ENCODE peak calls at places on chromosomes 7 and 10, in four cellular contexts. C, Y, H and V are unnamed samples.

GRCh38 chr10:62172465-62172864 is 96.2 kb downstream of the RTKN2 start:
- DNase-seq in C (no peak), Y (no peak), H (no peak), V (no peak)

GRCh38 chr10:119535310-119535709 is 7.2 kb downstream of the RGS10 start:
- DNase-seq in C (no peak), Y (peak), H (no peak), V (no peak)

GRCh38 chr10:298033-298432 is 162.8 kb downstream of the ZMYND11 start:
- DNase-seq in C (no peak), Y (no peak), H (no peak), V (no peak)

GRCh38 chr7:69599211-69599878 is 1.1 kb downstream of the AUTS2 start:
- DNase-seq in C (peak), Y (no peak), H (no peak), V (peak)

GRCh38 chr10:29663718-29664117 is 28.9 kb upstream of the SVIL start:
- DNase-seq in C (no peak), Y (no peak), H (no peak), V (no peak)

GRCh38 chr10:25017247-25017590 is 807 bp downstream of the THNSL1 start:
- DNase-seq in C (no peak), Y (no peak), H (peak), V (peak)

GRCh38 chr7:33040803-33041516 is 21.6 kb downstream of the NT5C3A start:
- DNase-seq in C (peak), Y (peak), H (peak), V (peak)

GRCh38 chr7:44286618-44287487 is 38.5 kb downstream of the CAMK2B start:
- DNase-seq in C (no peak), Y (no peak), H (no peak), V (no peak)

GRCh38 chr7:37921340-37921805 is 933 bp downstream of the EPDR1 start:
- DNase-seq in C (peak), Y (no peak), H (no peak), V (peak)

GRCh38 chr7:136555933-136556332 is 312.5 kb upstream of the CHRM2 start:
- DNase-seq in C (no peak), Y (no peak), H (no peak), V (no peak)

GRCh38 chr10:1631282-1631681 is 106.0 kb downstream of the ADARB2 start:
- DNase-seq in C (no peak), Y (no peak), H (no peak), V (no peak)

GRCh38 chr7:69568266-69568665 is 30.0 kb upstream of the AUTS2 start:
- DNase-seq in C (no peak), Y (no peak), H (no peak), V (no peak)

GRCh38 chr10:96606946-96607345 is 20.1 kb upstream of the TM9SF3 start:
- DNase-seq in C (no peak), Y (no peak), H (no peak), V (no peak)

GRCh38 chr7:99975782-99976521 is at the start of gene AZGP1:
- DNase-seq in C (no peak), Y (no peak), H (no peak), V (no peak)

GRCh38 chr10:46268076-46268881 is 18.5 kb upstream of the ANTXRL start:
- DNase-seq in C (peak), Y (no peak), H (peak), V (peak)

GRCh38 chr7:125516194-125516593 is 586.6 kb upstream of the POT1 start:
- DNase-seq in C (no peak), Y (no peak), H (no peak), V (no peak)

GRCh38 chr10:95245425-95246055 is 45.3 kb downstream of the PDLIM1 start:
- DNase-seq in C (peak), Y (no peak), H (no peak), V (peak)

GRCh38 chr7:13457790-13458189 is 531.7 kb downstream of the ETV1 start:
- DNase-seq in C (no peak), Y (no peak), H (no peak), V (no peak)

GRCh38 chr7:100911484-100911883 is 15.8 kb upstream of the ACHE start:
- DNase-seq in C (no peak), Y (no peak), H (no peak), V (no peak)

GRCh38 chr7:87458148-87458547 is 17.3 kb downstream of the ABCB4 start:
- DNase-seq in C (no peak), Y (no peak), H (no peak), V (no peak)

GRCh38 chr7:41763626-41764025 is 60.7 kb upstream of the INHBA start:
- DNase-seq in C (no peak), Y (no peak), H (no peak), V (no peak)

GRCh38 chr7:77877800-77878199 is 79.2 kb downstream of the PHTF2 start:
- DNase-seq in C (no peak), Y (peak), H (no peak), V (no peak)

GRCh38 chr10:70578371-70578947 is 24.1 kb downstream of the PRF1 start:
- DNase-seq in C (peak), Y (peak), H (peak), V (peak)

GRCh38 chr7:16660702-16661464 is 14.9 kb downstream of the BZW2 start:
- DNase-seq in C (no peak), Y (peak), H (no peak), V (no peak)

GRCh38 chr7:2495402-2496309 is 19.5 kb upstream of the GRIFIN start:
- DNase-seq in C (no peak), Y (no peak), H (no peak), V (no peak)

GRCh38 chr7:7569615-7570014 is 2.9 kb downstream of the MIOS start:
- DNase-seq in C (peak), Y (no peak), H (no peak), V (no peak)

GRCh38 chr10:86708783-86709778 is 40.8 kb downstream of the LDB3 start:
- DNase-seq in C (no peak), Y (no peak), H (no peak), V (no peak)

GRCh38 chr7:64300641-64301405 is 12.9 kb upstream of the ZNF736 start:
- DNase-seq in C (no peak), Y (no peak), H (no peak), V (no peak)

GRCh38 chr7:124652237-124652636 is 113.4 kb downstream of the GPR37 start:
- DNase-seq in C (no peak), Y (peak), H (no peak), V (no peak)

GRCh38 chr10:114045071-114045737 is 1.5 kb downstream of the ADRB1 start:
- DNase-seq in C (peak), Y (no peak), H (no peak), V (peak)

GRCh38 chr7:157397751-157398691 is 61.2 kb downstream of the DNAJB6 start:
- DNase-seq in C (no peak), Y (peak), H (no peak), V (no peak)

GRCh38 chr7:14286036-14286435 is 296.6 kb upstream of the ETV1 start:
- DNase-seq in C (no peak), Y (no peak), H (no peak), V (no peak)

GRCh38 chr7:23247602-23248335 is 1.2 kb downstream of the GPNMB start:
- DNase-seq in C (peak), Y (no peak), H (no peak), V (peak)

GRCh38 chr7:143284591-143285453 is at the start of gene TMEM139:
- DNase-seq in C (no peak), Y (no peak), H (no peak), V (no peak)

GRCh38 chr10:132297521-132297920 is 10.2 kb downstream of the STK32C start:
- DNase-seq in C (no peak), Y (no peak), H (no peak), V (no peak)

GRCh38 chr7:1091019-1091643 is 3.2 kb downstream of the GPER1 start:
- DNase-seq in C (no peak), Y (peak), H (no peak), V (no peak)

DNA sequence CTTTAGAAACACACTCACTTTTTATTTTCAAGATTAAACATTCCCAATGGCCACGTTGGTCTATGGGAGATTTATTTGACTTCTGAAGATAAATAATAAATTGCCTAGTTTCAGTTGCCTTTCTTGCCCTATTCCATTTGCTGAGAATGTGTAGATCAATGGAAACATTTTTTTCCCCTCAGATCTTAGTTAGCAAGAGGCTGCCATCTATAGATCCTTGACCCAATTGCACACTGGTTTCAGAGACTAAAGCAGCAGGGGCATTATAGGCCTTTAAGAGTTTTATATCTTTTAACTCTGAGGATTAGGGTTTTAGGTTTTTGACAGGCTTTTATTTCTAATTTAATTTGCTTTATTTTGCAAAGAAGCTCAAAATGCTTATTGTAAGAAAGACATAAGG is 163.2 kb upstream of the GPR26 start:
- DNase-seq in C (peak), Y (no peak), H (no peak), V (peak)
- TF ChIP-seq CTCF in C (no peak), Y (no peak), H (no peak), V (peak)

GRCh38 chr10:81414038-81414437 is 461.0 kb upstream of the NRG3 start:
- DNase-seq in C (no peak), Y (no peak), H (no peak), V (no peak)
- TF ChIP-seq CTCF in C (no peak), Y (no peak), H (no peak), V (no peak)

GRCh38 chr10:104138131-104138530 is 16.2 kb downstream of the SFR1 start:
- DNase-seq in C (no peak), Y (no peak), H (no peak), V (no peak)

GRCh38 chr10:104142081-104142480 is 20.1 kb downstream of the SFR1 start:
- DNase-seq in C (no peak), Y (no peak), H (no peak), V (no peak)

GRCh38 chr10:104143829-104144228 is 21.9 kb downstream of the SFR1 start:
- DNase-seq in C (no peak), Y (no peak), H (no peak), V (no peak)

DNA sequence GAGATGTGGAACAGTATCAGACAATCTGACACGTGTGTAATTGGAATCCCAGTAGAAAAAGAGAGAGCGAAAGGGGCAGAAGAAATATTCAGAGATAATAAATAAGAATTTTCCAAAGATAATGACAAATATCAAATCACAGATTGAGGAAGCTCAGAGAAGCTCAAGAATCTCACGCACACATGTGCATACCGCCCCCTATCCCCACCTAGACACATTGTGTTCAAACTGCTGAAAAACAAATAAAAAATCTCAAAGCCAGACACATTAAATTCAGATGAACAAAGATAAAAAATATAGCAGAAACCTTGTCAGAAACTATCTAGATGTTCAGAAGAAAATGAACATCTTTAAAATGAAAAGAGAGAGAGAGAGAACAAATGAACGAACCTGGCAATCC is 17.2 kb downstream of the SFR1 start:
- DNase-seq in C (peak), Y (peak), H (no peak), V (no peak)
- TF ChIP-seq CTCF in C (peak), Y (peak), H (peak), V (no peak)

DNA sequence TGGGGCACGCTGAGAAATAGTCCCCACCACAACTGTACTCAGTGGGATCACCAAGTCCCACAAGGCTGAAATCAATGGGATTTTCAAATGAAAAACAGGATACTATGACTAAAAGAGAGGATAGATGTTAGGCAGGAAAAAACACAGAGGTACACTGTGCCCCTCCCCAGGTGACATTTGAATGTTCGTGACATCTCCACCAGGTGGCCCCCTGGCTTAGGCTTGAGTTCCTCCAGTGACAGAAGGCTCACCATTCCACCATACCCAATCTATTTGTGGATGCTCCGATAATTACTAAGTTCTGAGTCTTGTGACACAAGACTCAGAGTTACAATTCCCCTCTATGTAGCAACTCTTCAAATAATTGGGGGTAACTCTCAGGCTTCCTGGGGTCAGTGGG is 77.5 kb upstream of the KCNMA1 start:
- DNase-seq in C (peak), Y (no peak), H (no peak), V (no peak)
- TF ChIP-seq CTCF in C (peak), Y (no peak), H (no peak), V (peak)

DNA sequence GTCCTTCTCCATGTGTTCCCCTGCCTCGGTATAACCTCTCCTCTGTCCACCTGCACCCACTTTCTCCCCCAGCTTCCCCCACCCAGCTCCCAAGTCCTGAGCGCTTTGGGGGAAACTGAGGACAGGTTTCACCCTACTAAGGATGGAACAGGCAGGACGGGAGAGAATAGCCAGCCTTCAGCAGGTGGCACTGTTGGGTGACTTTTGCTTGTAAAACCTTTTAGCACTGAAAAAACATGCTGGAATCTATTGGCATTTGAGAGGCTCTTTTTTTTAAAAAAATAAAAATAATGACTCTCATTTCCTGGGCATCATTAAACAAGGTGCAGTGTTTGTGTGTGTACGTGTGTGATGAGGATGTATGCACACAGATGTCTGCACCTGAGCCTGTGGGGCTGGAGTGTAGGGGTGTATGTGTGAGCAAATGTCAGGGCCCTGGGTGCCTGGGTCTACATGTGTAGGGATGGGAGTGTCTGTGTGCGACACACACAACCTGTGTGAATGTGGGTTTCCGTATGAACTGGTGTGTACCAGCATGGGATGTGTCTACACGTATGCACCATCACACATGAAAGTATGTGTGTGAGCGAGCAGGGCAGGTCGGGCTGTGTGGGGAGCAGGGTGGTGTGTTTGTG is 177.9 kb downstream of the RPS24 start:
- DNase-seq in C (no peak), Y (peak), H (no peak), V (no peak)
- TF ChIP-seq CTCF in C (peak), Y (peak), H (no peak), V (no peak)

DNA sequence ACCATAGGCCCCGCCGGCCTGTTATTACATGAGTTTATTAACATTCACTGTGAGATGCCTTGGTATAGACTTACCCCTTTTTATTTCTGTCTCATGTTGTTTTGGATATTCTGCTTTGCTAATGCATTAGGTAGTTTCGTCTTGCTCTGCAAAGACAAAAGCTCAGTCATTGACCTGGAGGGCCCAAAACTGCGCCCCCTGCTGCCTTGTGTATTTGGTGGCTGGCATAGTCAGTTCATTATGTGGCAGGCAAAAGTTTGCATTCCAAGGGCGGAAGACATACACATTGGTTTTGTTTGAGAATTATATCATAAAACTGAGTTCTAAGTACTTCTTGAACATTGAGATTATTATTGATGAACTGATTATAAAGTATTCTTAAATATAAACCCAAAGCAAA is 372.5 kb downstream of the SDK1 start:
- DNase-seq in C (peak), Y (peak), H (peak), V (no peak)
- TF ChIP-seq CTCF in C (peak), Y (peak), H (no peak), V (no peak)

GRCh38 chr10:98745645-98746044 is 298.9 kb upstream of the HPS1 start:
- DNase-seq in C (peak), Y (no peak), H (no peak), V (no peak)
- TF ChIP-seq CTCF in C (no peak), Y (no peak), H (no peak), V (no peak)

GRCh38 chr7:151223728-151224127 is 3.3 kb downstream of the ABCF2 start:
- DNase-seq in C (no peak), Y (no peak), H (no peak), V (no peak)
- TF ChIP-seq CTCF in C (no peak), Y (no peak), H (no peak), V (no peak)

DNA sequence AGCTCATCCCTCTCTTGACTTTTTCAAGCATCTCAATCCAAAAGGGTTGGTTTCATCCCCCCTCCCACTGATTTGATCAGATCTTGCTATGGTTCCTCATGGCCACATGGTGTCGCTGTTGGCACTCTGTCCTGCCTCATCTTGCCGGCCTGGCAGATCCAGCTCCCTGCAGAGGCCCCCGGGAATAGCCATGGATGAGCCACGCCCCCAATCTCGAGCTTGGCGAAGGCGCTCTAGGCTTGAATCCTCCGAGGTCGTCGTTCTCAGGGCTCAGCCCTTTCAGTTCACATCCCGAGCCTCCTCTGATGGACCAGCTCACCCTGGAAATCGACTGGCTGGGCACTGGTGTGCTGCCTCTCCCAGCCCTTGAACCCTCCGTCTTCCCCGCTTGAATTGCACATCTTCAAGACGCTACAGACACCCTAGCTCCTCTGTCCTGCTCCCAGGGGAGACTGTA is 628.7 kb downstream of the TYW1 start:
- DNase-seq in C (peak), Y (peak), H (no peak), V (peak)
- TF ChIP-seq CTCF in C (peak), Y (peak), H (peak), V (peak)

GRCh38 chr7:101911800-101912705 is 94.6 kb downstream of the CUX1 start:
- DNase-seq in C (no peak), Y (peak), H (no peak), V (no peak)
- TF ChIP-seq CTCF in C (no peak), Y (no peak), H (no peak), V (no peak)